ENCODE peak calls at places on chromosomes 6 and 20, in five cellular contexts. G, N, J, L and W are unnamed samples.

GRCh38 chr20:10513931-10514575 is 78.9 kb downstream of the SLX4IP start:
- DNase-seq in G (no peak), N (no peak), J (no peak), L (no peak), W (no peak)

GRCh38 chr6:14783594-14783993 is 462.3 kb upstream of the JARID2 start:
- DNase-seq in G (no peak), N (no peak), J (no peak), L (no peak), W (no peak)

GRCh38 chr20:15582146-15582776 is 991.0 kb downstream of the KIF16B start:
- DNase-seq in G (no peak), N (no peak), J (peak), L (no peak), W (no peak)

GRCh38 chr6:133377219-133377618 is 136.1 kb downstream of the EYA4 start:
- DNase-seq in G (no peak), N (no peak), J (no peak), L (no peak), W (no peak)

GRCh38 chr6:44122821-44123220 is 4.4 kb downstream of the MRPL14 start:
- DNase-seq in G (no peak), N (no peak), J (no peak), L (no peak), W (no peak)

GRCh38 chr20:4876731-4877130 is 124.6 kb downstream of the SLC23A2 start:
- DNase-seq in G (no peak), N (no peak), J (no peak), L (no peak), W (peak)

GRCh38 chr6:20092071-20092566 is 120.2 kb downstream of the MBOAT1 start:
- DNase-seq in G (no peak), N (peak), J (peak), L (no peak), W (no peak)

GRCh38 chr6:110949679-110950285 is 8.7 kb upstream of the GTF3C6 start:
- DNase-seq in G (no peak), N (peak), J (no peak), L (no peak), W (no peak)

GRCh38 chr6:2155206-2155605 is 90.2 kb downstream of the GMDS start:
- DNase-seq in G (no peak), N (no peak), J (no peak), L (no peak), W (no peak)

GRCh38 chr6:129500958-129501381 is 209.0 kb downstream of the ARHGAP18 start:
- DNase-seq in G (no peak), N (peak), J (no peak), L (no peak), W (no peak)

GRCh38 chr20:3889489-3890409 is 562 bp downstream of the PANK2 start:
- DNase-seq in G (peak), N (no peak), J (peak), L (peak), W (peak)

GRCh38 chr6:43013020-43013842 is 515 bp downstream of the MEA1 start:
- DNase-seq in G (no peak), N (no peak), J (no peak), L (no peak), W (no peak)

GRCh38 chr6:105769197-105769596 is 316.9 kb upstream of the PRDM1 start:
- DNase-seq in G (no peak), N (no peak), J (no peak), L (no peak), W (no peak)

GRCh38 chr6:85385636-85386315 is 64.1 kb upstream of the NT5E start:
- DNase-seq in G (no peak), N (no peak), J (no peak), L (no peak), W (no peak)

GRCh38 chr6:146770965-146771735 is 172.4 kb downstream of the ADGB start:
- DNase-seq in G (no peak), N (no peak), J (no peak), L (no peak), W (no peak)

GRCh38 chr6:40568062-40568708 is 19.0 kb downstream of the LRFN2 start:
- DNase-seq in G (no peak), N (no peak), J (no peak), L (no peak), W (no peak)

GRCh38 chr6:125944434-125944816 is 12.1 kb upstream of the HINT3 start:
- DNase-seq in G (peak), N (no peak), J (peak), L (peak), W (no peak)

GRCh38 chr20:41185013-41185757 is 47.8 kb downstream of the PLCG1 start:
- DNase-seq in G (peak), N (no peak), J (no peak), L (peak), W (no peak)

GRCh38 chr6:111715321-111715720 is 109.6 kb upstream of the TRAF3IP2 start:
- DNase-seq in G (no peak), N (no peak), J (no peak), L (no peak), W (no peak)

GRCh38 chr6:56370591-56371198 is 123.3 kb upstream of the COL21A1 start:
- DNase-seq in G (no peak), N (no peak), J (peak), L (no peak), W (no peak)

GRCh38 chr6:85459224-85459901 is 9.5 kb downstream of the NT5E start:
- DNase-seq in G (no peak), N (peak), J (peak), L (no peak), W (no peak)

GRCh38 chr6:170437719-170438401 is 115.2 kb downstream of the PSMB1 start:
- DNase-seq in G (no peak), N (no peak), J (peak), L (no peak), W (no peak)

GRCh38 chr20:39829255-39829654 is 859.8 kb downstream of the MAFB start:
- DNase-seq in G (no peak), N (no peak), J (no peak), L (no peak), W (no peak)

GRCh38 chr6:42520786-42521607 is 42.8 kb upstream of the UBR2 start:
- DNase-seq in G (no peak), N (peak), J (peak), L (no peak), W (no peak)

GRCh38 chr20:47126374-47126705 is 230.2 kb downstream of the ZMYND8 start:
- DNase-seq in G (no peak), N (no peak), J (no peak), L (no peak), W (no peak)

GRCh38 chr6:134295953-134296553 is 21.9 kb downstream of the SGK1 start:
- DNase-seq in G (no peak), N (peak), J (peak), L (no peak), W (peak)

GRCh38 chr6:33768644-33769120 is 20.2 kb downstream of the LEMD2 start:
- DNase-seq in G (peak), N (peak), J (peak), L (peak), W (peak)

GRCh38 chr20:38831995-38832620 is 26.6 kb downstream of the PPP1R16B start:
- DNase-seq in G (no peak), N (no peak), J (no peak), L (no peak), W (no peak)

GRCh38 chr6:42778072-42778471 is 3.8 kb upstream of the BICRAL start:
- DNase-seq in G (no peak), N (no peak), J (no peak), L (no peak), W (no peak)

GRCh38 chr6:47048638-47049037 is 6.5 kb upstream of the ADGRF1 start:
- DNase-seq in G (no peak), N (no peak), J (no peak), L (no peak), W (no peak)

GRCh38 chr6:47042238-47042843 is at the start of gene ADGRF1:
- DNase-seq in G (peak), N (no peak), J (peak), L (no peak), W (no peak)

GRCh38 chr6:47047479-47048411 is 5.6 kb upstream of the ADGRF1 start:
- DNase-seq in G (peak), N (peak), J (peak), L (no peak), W (peak)

GRCh38 chr6:47044418-47044817 is 2.3 kb upstream of the ADGRF1 start:
- DNase-seq in G (peak), N (peak), J (peak), L (no peak), W (no peak)

DNA sequence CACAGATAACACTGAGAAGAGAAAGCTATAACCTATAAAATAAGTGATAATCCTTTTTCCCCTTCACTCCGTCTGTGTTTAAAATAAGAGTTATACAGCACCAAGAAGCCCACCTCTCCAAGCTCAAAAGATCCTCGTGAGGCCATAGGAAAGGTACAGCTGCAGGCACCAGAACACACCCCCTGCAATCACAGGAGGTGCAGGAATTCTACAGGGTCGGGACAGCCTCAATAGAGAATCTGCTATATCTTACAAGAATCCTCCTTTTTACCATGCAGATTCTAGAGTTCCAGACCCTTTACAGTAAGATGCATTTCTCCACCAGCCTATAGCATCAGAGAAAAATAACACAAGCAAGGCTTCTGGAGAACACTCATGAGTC is 5.0 kb upstream of the ADGRF1 start:
- DNase-seq in G (no peak), N (no peak), J (no peak), L (no peak), W (no peak)
- TF ChIP-seq CTCF in G (no peak), N (no peak), J (no peak), L (no peak), W (no peak)

GRCh38 chr6:118565317-118565960 is 17.3 kb downstream of the PLN start:
- DNase-seq in G (no peak), N (peak), J (peak), L (no peak), W (peak)
- TF ChIP-seq CTCF in G (peak), N (peak), J (peak), L (peak), W (peak)

GRCh38 chr6:140987364-140988135 is 1145.2 kb upstream of the GJE1 start:
- DNase-seq in G (no peak), N (no peak), J (no peak), L (no peak), W (no peak)

GRCh38 chr6:140988780-140989179 is 1143.9 kb upstream of the GJE1 start:
- DNase-seq in G (no peak), N (no peak), J (no peak), L (no peak), W (no peak)

GRCh38 chr6:140980265-140980887 is 1152.3 kb upstream of the GJE1 start:
- DNase-seq in G (no peak), N (no peak), J (no peak), L (no peak), W (no peak)

DNA sequence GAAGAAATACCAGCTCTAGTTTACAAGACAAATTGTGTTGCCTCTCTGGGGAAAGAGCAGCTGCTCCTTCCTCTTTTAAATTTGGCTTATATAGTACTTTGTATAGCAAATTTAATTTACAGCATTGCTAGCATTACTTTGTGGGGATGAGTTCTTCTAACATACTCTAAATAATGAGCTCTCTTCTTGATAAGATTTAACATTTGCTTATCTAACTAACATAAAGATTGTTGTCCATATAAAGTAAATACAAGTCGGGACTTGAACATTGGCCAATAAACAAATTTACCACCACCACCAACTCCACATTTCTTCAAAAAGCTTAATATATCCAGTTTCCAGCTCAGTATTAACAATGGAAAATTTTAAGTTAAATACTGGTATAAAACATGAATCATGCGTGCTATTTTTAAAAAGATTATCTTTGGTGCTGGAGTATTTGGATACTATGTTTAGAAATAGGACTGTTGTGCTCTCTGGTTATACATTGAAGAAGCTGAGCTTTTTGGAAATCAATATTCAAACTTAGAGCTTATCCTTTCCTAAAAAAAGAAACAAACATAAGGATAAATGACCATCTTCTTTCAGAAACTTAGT is 1146.9 kb upstream of the GJE1 start:
- DNase-seq in G (no peak), N (no peak), J (no peak), L (no peak), W (no peak)
- TF ChIP-seq CTCF in G (no peak), N (no peak), J (no peak), L (no peak), W (no peak)

DNA sequence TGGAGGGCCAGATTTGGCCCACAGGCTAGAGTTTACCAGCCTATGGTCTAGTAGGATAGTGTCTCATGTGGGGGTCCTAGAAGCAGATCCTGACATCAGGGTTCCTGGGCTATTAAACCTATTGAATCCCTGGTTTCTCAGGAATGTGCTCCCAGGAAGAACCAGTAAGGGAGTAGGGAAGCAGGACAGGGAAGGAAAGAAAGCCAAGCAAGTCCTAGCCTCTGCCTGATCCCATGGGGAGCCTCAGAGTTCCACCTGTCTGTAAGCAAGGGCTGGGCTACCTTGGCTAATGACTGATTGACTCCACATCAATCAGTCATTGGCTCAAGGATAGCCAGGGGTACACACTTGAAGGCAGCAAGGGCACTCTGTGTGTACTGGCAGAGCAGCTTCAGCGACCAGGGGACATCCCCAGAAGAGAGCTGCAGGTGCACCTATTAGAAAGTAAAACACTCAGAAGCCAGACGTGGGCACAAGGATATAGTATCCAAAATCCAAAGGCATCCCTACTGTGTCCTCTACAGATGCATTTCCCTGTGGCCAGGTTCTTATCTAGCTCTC is 309.5 kb downstream of the TSHZ2 start:
- DNase-seq in G (no peak), N (no peak), J (no peak), L (no peak), W (no peak)
- TF ChIP-seq CTCF in G (no peak), N (no peak), J (no peak), L (no peak), W (no peak)

GRCh38 chr6:99350573-99350972 is 1.1 kb upstream of the FAXC start:
- DNase-seq in G (no peak), N (no peak), J (no peak), L (no peak), W (no peak)

GRCh38 chr6:99347804-99348203 is 1.7 kb downstream of the FAXC start:
- DNase-seq in G (no peak), N (no peak), J (no peak), L (no peak), W (no peak)

GRCh38 chr6:99348823-99349619 is 453 bp downstream of the FAXC start:
- DNase-seq in G (no peak), N (no peak), J (no peak), L (peak), W (no peak)

GRCh38 chr6:99348220-99348822 is 1.2 kb downstream of the FAXC start:
- DNase-seq in G (no peak), N (no peak), J (no peak), L (no peak), W (no peak)

GRCh38 chr6:99349620-99350141 is at the start of gene FAXC:
- DNase-seq in G (peak), N (peak), J (peak), L (peak), W (peak)
- TF ChIP-seq CTCF in G (no peak), N (peak), J (peak), L (no peak), W (peak)

GRCh38 chr20:54938707-54939106 is 463.3 kb downstream of the DOK5 start:
- DNase-seq in G (no peak), N (no peak), J (no peak), L (no peak), W (no peak)
- TF ChIP-seq CTCF in G (no peak), N (no peak), J (no peak), L (no peak), W (no peak)